ENCODE peak calls at places on chromosomes 11 and 22, in four cellular contexts. One of them, this sample, is unnamed.

GRCh38 chr11:133172349-133172748 is 360.0 kb downstream of the OPCML start:
- DNase-seq in HCT116: no peak
- DNase-seq in K562: no peak
- DNase-seq in H1: no peak
- DNase-seq in this sample: no peak

GRCh38 chr22:50576806-50577696 is 1.2 kb downstream of the CPT1B start:
- DNase-seq in HCT116: no peak
- DNase-seq in K562: no peak
- DNase-seq in H1: no peak
- DNase-seq in this sample: no peak

GRCh38 chr11:14622241-14622954 is 21.2 kb upstream of the PDE3B start:
- DNase-seq in HCT116: no peak
- DNase-seq in K562: no peak
- DNase-seq in H1: no peak
- DNase-seq in this sample: no peak

GRCh38 chr11:17747131-17747955 is 12.8 kb downstream of the KCNC1 start:
- DNase-seq in HCT116: no peak
- DNase-seq in K562: no peak
- DNase-seq in H1: no peak
- DNase-seq in this sample: no peak

GRCh38 chr11:33040127-33040861 is 922 bp downstream of the TCP11L1 start:
- DNase-seq in HCT116: no peak
- DNase-seq in K562: peak; percentile 21
- DNase-seq in H1: no peak
- DNase-seq in this sample: no peak

GRCh38 chr11:112613051-112613972 is 347.9 kb upstream of the NCAM1 start:
- DNase-seq in HCT116: peak; percentile 62
- DNase-seq in K562: no peak
- DNase-seq in H1: no peak
- DNase-seq in this sample: no peak

GRCh38 chr22:37260939-37261338 is 16.9 kb upstream of the RAC2 start:
- DNase-seq in HCT116: peak; percentile 45
- DNase-seq in K562: peak; percentile 73
- DNase-seq in H1: no peak
- DNase-seq in this sample: no peak

GRCh38 chr11:18706330-18707243 is 8.0 kb downstream of the TMEM86A start:
- DNase-seq in HCT116: no peak
- DNase-seq in K562: no peak
- DNase-seq in H1: no peak
- DNase-seq in this sample: no peak

GRCh38 chr11:119359365-119360229 is 13.1 kb upstream of the MFRP start:
- DNase-seq in HCT116: no peak
- DNase-seq in K562: no peak
- DNase-seq in H1: no peak
- DNase-seq in this sample: no peak

GRCh38 chr11:102546923-102547471 is 16.4 kb upstream of the MMP7 start:
- DNase-seq in HCT116: no peak
- DNase-seq in K562: no peak
- DNase-seq in H1: no peak
- DNase-seq in this sample: peak; percentile 93

GRCh38 chr11:72627594-72628281 is 46.5 kb downstream of the PDE2A start:
- DNase-seq in HCT116: no peak
- DNase-seq in K562: no peak
- DNase-seq in H1: no peak
- DNase-seq in this sample: no peak

GRCh38 chr11:3128356-3129180 is 36.5 kb downstream of the OSBPL5 start:
- DNase-seq in HCT116: no peak
- DNase-seq in K562: no peak
- DNase-seq in H1: no peak
- DNase-seq in this sample: no peak

DNA sequence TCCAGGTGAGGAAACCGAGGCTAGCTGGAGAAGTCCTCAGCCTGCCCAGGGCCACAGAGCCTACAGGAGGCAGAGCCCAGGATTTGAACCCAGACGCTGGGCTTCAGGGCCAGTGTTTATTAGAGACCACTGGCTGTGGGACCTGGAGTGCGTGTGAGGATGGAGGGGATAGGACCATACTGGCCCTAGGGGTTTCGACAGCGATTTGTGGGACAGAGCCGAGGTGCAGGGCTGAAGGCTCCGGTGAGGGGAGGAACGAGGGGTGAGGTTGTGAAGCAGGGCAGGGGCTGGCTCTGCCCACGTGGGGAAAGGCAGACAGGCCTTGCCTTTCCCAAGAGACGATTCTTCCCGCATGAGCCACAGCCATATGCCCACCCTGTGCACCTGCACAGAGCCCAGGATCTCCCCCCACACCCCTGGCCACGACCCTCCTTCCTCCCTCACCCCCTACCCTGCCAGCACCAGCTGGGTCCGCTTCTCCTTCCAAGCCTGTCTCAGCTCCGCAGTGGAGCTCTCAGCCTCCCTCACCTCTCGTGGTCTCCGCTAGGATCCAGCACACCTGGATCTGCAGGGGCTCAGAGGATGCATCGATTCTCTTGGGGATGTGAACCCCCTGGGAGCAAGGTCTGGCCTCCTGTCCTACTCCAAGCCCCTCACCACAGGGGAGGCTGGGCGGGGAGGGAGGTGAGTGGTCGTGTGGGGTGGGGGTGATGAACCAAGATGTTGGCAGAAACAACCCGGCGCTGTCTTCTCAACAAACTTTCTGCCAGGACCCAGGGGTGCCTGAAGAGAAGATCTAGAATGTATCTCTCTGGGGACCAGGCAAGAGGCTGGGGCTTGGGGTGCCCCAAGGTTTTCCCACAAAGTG is 58.4 kb downstream of the RTL6 start:
- DNase-seq in HCT116: no peak
- DNase-seq in K562: no peak
- DNase-seq in H1: no peak
- DNase-seq in this sample: no peak
- TF ChIP-seq EGR1 in HCT116: no peak
- TF ChIP-seq EGR1 in K562: no peak
- TF ChIP-seq EGR1 in H1: no peak
- TF ChIP-seq EGR1 in this sample: no peak

GRCh38 chr22:22168190-22168940 is 76.2 kb upstream of the VPREB1 start:
- DNase-seq in HCT116: peak; percentile 88
- DNase-seq in K562: peak; percentile 88
- DNase-seq in H1: no peak
- DNase-seq in this sample: peak; percentile 57

GRCh38 chr22:22167791-22168189 is 76.8 kb upstream of the VPREB1 start:
- DNase-seq in HCT116: no peak
- DNase-seq in K562: peak; percentile 15
- DNase-seq in H1: no peak
- DNase-seq in this sample: peak; percentile 79

GRCh38 chr22:22166941-22167713 is 77.5 kb upstream of the VPREB1 start:
- DNase-seq in HCT116: no peak
- DNase-seq in K562: no peak
- DNase-seq in H1: no peak
- DNase-seq in this sample: no peak

GRCh38 chr22:22164541-22165272 is 79.9 kb upstream of the VPREB1 start:
- DNase-seq in HCT116: no peak
- DNase-seq in K562: peak; percentile 42
- DNase-seq in H1: no peak
- DNase-seq in this sample: no peak

GRCh38 chr22:22165936-22166710 is 78.5 kb upstream of the VPREB1 start:
- DNase-seq in HCT116: no peak
- DNase-seq in K562: no peak
- DNase-seq in H1: no peak
- DNase-seq in this sample: no peak
- TF ChIP-seq EGR1 in HCT116: no peak
- TF ChIP-seq EGR1 in K562: no peak
- TF ChIP-seq EGR1 in H1: no peak
- TF ChIP-seq EGR1 in this sample: no peak

GRCh38 chr11:1992111-1992510 is 5.5 kb downstream of the H19 start:
- DNase-seq in HCT116: no peak
- DNase-seq in K562: no peak
- DNase-seq in H1: no peak
- DNase-seq in this sample: no peak
- TF ChIP-seq EGR1 in HCT116: no peak
- TF ChIP-seq EGR1 in K562: no peak
- TF ChIP-seq EGR1 in H1: no peak
- TF ChIP-seq EGR1 in this sample: no peak

DNA sequence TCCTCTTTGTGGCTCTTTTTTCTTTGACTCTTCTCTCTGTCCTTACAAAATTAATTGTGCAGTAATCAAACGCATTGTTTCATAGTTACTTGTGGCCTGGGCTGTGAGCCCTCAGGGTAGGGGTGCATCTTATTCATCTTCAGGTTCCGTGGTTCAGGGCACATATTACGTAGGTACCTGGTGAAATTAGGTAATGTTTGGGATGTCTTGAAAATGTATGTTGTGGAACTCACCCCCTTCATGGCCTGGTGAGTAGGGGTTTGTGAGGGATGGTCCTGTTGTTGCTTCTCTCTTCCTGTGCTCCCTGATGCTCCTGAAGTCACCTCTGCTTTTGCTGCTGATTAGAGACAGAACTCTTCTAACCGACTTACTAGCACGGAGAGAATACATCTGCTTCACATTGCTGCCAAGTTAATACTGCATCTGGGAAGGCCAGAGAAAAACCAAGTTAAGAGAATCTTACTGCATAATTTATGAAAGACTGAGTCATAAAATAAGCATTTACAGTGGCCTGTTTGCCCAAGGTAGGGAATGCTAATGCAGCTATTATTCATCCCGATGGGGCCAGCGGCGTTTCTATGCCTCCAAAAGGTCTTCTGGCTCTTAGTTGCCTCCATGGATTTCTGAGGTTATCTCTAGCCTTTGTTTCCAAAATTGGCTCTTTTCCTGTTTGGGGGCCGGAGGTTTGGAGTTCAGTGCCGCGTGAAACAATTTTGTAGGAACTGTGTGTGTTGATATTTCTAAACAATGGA is 66.9 kb downstream of the TBC1D22A start:
- DNase-seq in HCT116: no peak
- DNase-seq in K562: no peak
- DNase-seq in H1: no peak
- DNase-seq in this sample: no peak
- TF ChIP-seq EGR1 in HCT116: no peak
- TF ChIP-seq EGR1 in K562: no peak
- TF ChIP-seq EGR1 in H1: no peak
- TF ChIP-seq EGR1 in this sample: no peak

DNA sequence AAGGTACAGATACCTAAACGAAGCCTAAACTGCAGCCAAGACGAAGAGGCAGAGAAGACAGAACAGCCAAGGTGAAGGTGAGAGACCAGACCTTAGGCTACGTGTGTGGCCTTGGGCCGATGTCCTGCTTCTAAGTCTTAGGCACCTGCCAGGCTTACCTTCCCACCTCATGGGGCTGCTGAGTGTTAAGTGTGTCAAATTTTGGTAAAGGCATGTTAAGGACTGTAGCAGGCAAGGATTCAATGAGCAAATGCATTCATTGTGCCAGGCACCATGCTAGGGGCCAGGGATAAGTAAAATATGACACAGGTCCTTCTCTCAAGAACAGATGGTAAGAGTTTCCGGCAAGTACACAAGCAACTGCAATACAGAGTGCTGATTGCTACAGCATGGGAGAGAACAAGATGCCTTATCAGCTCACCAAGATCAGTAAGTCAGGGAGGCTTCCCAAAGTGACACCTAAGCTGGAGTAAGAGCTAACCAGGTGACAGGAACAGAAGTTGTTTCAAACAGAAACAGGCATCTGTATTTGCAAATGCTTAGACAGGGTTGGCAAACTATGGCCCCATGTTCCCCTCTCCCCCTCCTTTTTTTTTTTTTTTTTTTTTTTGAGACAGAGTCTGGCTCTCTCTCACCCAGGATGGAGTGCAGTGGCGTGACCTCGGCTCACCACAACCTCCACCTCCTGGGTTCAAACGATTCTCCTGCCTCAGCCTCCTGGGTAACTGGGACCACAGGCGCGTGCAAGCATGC is 46.7 kb downstream of the CLTCL1 start:
- DNase-seq in HCT116: no peak
- DNase-seq in K562: peak; percentile 59
- DNase-seq in H1: no peak
- DNase-seq in this sample: no peak
- TF ChIP-seq EGR1 in HCT116: no peak
- TF ChIP-seq EGR1 in K562: no peak
- TF ChIP-seq EGR1 in H1: no peak
- TF ChIP-seq EGR1 in this sample: no peak

GRCh38 chr11:98835336-98835735 is 185.4 kb upstream of the CNTN5 start:
- DNase-seq in HCT116: no peak
- DNase-seq in K562: no peak
- DNase-seq in H1: no peak
- DNase-seq in this sample: no peak
- TF ChIP-seq EGR1 in HCT116: no peak
- TF ChIP-seq EGR1 in K562: no peak
- TF ChIP-seq EGR1 in H1: no peak
- TF ChIP-seq EGR1 in this sample: no peak

DNA sequence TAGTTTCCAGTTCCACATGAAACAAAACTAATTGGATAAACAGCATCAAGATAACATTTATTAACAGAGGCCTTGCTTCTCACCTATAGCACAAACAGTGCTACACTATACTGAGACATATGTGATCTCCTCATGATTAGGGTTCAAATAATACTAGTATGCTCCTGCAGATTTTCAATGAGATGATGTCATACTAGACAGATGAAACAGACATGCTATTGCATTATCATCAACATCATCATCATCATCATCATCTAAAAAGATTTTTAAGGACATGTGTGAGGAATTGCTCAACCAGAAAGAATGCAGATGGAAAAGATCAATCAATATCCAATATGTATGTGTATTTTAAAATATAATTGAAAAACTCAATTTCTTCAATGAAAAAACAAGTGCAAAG is 932.3 kb downstream of the METTL15 start:
- DNase-seq in HCT116: no peak
- DNase-seq in K562: no peak
- DNase-seq in H1: no peak
- DNase-seq in this sample: no peak
- TF ChIP-seq EGR1 in HCT116: no peak
- TF ChIP-seq EGR1 in K562: no peak
- TF ChIP-seq EGR1 in H1: no peak
- TF ChIP-seq EGR1 in this sample: no peak

This sample was measured in GM12878.